ENCODE peak calls at places on chromosomes 12 and 14, in four cellular contexts. One of them, this sample, is unnamed.

GRCh38 chr12:15152456-15152855 is 68.8 kb downstream of the RERG start:
- DNase-seq in activated CD8-positive, alpha-beta T cell treated with anti-CD3 and anti-CD28 coated beads for 36 hours: no peak
- DNase-seq in uterus: peak
- DNase-seq in IMR-90: no peak
- DNase-seq in this sample: no peak

GRCh38 chr12:42469355-42470006 is 120.1 kb downstream of the PRICKLE1 start:
- DNase-seq in uterus: no peak
- DNase-seq in IMR-90: no peak
- DNase-seq in activated CD8-positive, alpha-beta T cell treated with anti-CD3 and anti-CD28 coated beads for 36 hours: peak
- DNase-seq in this sample: peak

GRCh38 chr12:131611416-131612091 is 99.3 kb upstream of the SFSWAP start:
- DNase-seq in uterus: no peak
- DNase-seq in IMR-90: no peak
- DNase-seq in activated CD8-positive, alpha-beta T cell treated with anti-CD3 and anti-CD28 coated beads for 36 hours: no peak
- DNase-seq in this sample: no peak

GRCh38 chr12:91274886-91275285 is 92.3 kb upstream of the DCN start:
- DNase-seq in uterus: peak
- DNase-seq in activated CD8-positive, alpha-beta T cell treated with anti-CD3 and anti-CD28 coated beads for 36 hours: no peak
- DNase-seq in IMR-90: peak
- DNase-seq in this sample: no peak

GRCh38 chr12:49887091-49887490 is 16.6 kb downstream of the FAIM2 start:
- DNase-seq in activated CD8-positive, alpha-beta T cell treated with anti-CD3 and anti-CD28 coated beads for 36 hours: no peak
- DNase-seq in IMR-90: no peak
- DNase-seq in uterus: no peak
- DNase-seq in this sample: no peak

GRCh38 chr14:50816419-50817047 is 14.4 kb downstream of the NIN start:
- DNase-seq in activated CD8-positive, alpha-beta T cell treated with anti-CD3 and anti-CD28 coated beads for 36 hours: no peak
- DNase-seq in IMR-90: peak
- DNase-seq in uterus: no peak
- DNase-seq in this sample: no peak

GRCh38 chr12:23611320-23611719 is 338.1 kb downstream of the SOX5 start:
- DNase-seq in uterus: no peak
- DNase-seq in IMR-90: peak
- DNase-seq in activated CD8-positive, alpha-beta T cell treated with anti-CD3 and anti-CD28 coated beads for 36 hours: no peak
- DNase-seq in this sample: no peak

GRCh38 chr12:6790496-6791150 is 1.3 kb downstream of the CD4 start:
- DNase-seq in IMR-90: no peak
- DNase-seq in activated CD8-positive, alpha-beta T cell treated with anti-CD3 and anti-CD28 coated beads for 36 hours: no peak
- DNase-seq in uterus: no peak
- DNase-seq in this sample: no peak

DNA sequence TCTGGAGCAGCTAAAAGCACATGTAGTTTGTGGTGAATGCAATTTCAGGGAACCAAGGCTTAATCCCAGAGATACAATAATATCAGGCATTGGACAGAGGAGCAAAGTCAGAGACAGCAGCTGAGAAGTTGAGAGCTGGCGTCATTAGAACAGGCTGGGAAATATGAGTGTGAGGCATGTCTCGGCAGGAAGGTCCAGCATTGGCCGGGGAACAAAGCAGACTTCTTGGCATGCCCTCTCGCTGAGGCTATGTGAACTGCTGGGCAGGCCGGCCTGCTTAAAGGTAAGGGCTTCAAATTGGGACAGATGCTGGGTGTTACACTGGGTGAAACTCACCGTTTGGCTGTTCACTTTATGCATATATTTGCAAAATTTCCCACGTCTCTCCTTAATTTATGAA is 125.4 kb downstream of the CAND1 start:
- DNase-seq in uterus: peak
- DNase-seq in IMR-90: peak
- DNase-seq in activated CD8-positive, alpha-beta T cell treated with anti-CD3 and anti-CD28 coated beads for 36 hours: no peak
- DNase-seq in this sample: no peak
- TF ChIP-seq CTCF in uterus: no peak
- TF ChIP-seq CTCF in IMR-90: peak
- TF ChIP-seq CTCF in activated CD8-positive, alpha-beta T cell treated with anti-CD3 and anti-CD28 coated beads for 36 hours: no peak
- TF ChIP-seq CTCF in this sample: no peak

GRCh38 chr12:30977124-30977523 is 50.6 kb downstream of the TSPAN11 start:
- DNase-seq in activated CD8-positive, alpha-beta T cell treated with anti-CD3 and anti-CD28 coated beads for 36 hours: no peak
- DNase-seq in uterus: no peak
- DNase-seq in IMR-90: no peak
- DNase-seq in this sample: no peak
- TF ChIP-seq CTCF in activated CD8-positive, alpha-beta T cell treated with anti-CD3 and anti-CD28 coated beads for 36 hours: no peak
- TF ChIP-seq CTCF in uterus: no peak
- TF ChIP-seq CTCF in IMR-90: no peak
- TF ChIP-seq CTCF in this sample: no peak

GRCh38 chr12:98955284-98955683 is 310.2 kb downstream of the APAF1 start:
- DNase-seq in IMR-90: peak
- DNase-seq in activated CD8-positive, alpha-beta T cell treated with anti-CD3 and anti-CD28 coated beads for 36 hours: peak
- DNase-seq in uterus: no peak
- DNase-seq in this sample: no peak
- TF ChIP-seq CTCF in IMR-90: peak
- TF ChIP-seq CTCF in activated CD8-positive, alpha-beta T cell treated with anti-CD3 and anti-CD28 coated beads for 36 hours: no peak
- TF ChIP-seq CTCF in uterus: no peak
- TF ChIP-seq CTCF in this sample: no peak

GRCh38 chr14:24817638-24818053 is 183.7 kb upstream of the GZMB start:
- DNase-seq in activated CD8-positive, alpha-beta T cell treated with anti-CD3 and anti-CD28 coated beads for 36 hours: no peak
- DNase-seq in IMR-90: peak
- DNase-seq in uterus: no peak
- DNase-seq in this sample: no peak
- TF ChIP-seq CTCF in activated CD8-positive, alpha-beta T cell treated with anti-CD3 and anti-CD28 coated beads for 36 hours: no peak
- TF ChIP-seq CTCF in IMR-90: peak
- TF ChIP-seq CTCF in uterus: peak
- TF ChIP-seq CTCF in this sample: no peak

GRCh38 chr14:74983343-74983742 is 19.4 kb upstream of the EIF2B2 start:
- DNase-seq in IMR-90: no peak
- DNase-seq in activated CD8-positive, alpha-beta T cell treated with anti-CD3 and anti-CD28 coated beads for 36 hours: no peak
- DNase-seq in uterus: no peak
- DNase-seq in this sample: no peak

GRCh38 chr14:74982661-74983060 is 20.1 kb upstream of the EIF2B2 start:
- DNase-seq in activated CD8-positive, alpha-beta T cell treated with anti-CD3 and anti-CD28 coated beads for 36 hours: no peak
- DNase-seq in IMR-90: no peak
- DNase-seq in uterus: no peak
- DNase-seq in this sample: no peak

GRCh38 chr14:74980398-74980745 is 22.3 kb upstream of the EIF2B2 start:
- DNase-seq in activated CD8-positive, alpha-beta T cell treated with anti-CD3 and anti-CD28 coated beads for 36 hours: no peak
- DNase-seq in IMR-90: no peak
- DNase-seq in uterus: no peak
- DNase-seq in this sample: no peak

GRCh38 chr14:74980746-74981661 is 21.7 kb upstream of the EIF2B2 start:
- DNase-seq in uterus: no peak
- DNase-seq in IMR-90: peak
- DNase-seq in activated CD8-positive, alpha-beta T cell treated with anti-CD3 and anti-CD28 coated beads for 36 hours: no peak
- DNase-seq in this sample: no peak

DNA sequence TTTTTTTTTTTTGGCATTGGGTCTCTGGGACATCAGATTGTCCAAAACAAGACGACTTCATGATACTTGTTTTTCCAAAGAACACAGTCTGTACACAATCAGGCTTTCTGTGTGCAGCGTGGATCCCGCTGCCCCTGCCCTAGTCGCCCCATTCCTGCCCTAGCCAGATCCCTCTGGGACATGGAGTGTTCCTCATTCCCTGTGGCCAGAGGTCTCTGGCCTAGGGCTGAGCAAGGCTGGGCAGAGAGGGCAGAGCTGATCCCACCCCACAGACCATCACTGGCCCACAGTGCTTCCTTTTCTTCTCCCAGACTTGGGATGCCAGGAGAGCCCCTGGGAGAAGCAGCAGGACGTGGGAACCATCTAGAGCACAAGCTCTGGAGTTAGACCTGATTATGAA is 20.9 kb upstream of the EIF2B2 start:
- DNase-seq in activated CD8-positive, alpha-beta T cell treated with anti-CD3 and anti-CD28 coated beads for 36 hours: no peak
- DNase-seq in IMR-90: no peak
- DNase-seq in uterus: no peak
- DNase-seq in this sample: no peak
- TF ChIP-seq CTCF in activated CD8-positive, alpha-beta T cell treated with anti-CD3 and anti-CD28 coated beads for 36 hours: no peak
- TF ChIP-seq CTCF in IMR-90: no peak
- TF ChIP-seq CTCF in uterus: no peak
- TF ChIP-seq CTCF in this sample: no peak

DNA sequence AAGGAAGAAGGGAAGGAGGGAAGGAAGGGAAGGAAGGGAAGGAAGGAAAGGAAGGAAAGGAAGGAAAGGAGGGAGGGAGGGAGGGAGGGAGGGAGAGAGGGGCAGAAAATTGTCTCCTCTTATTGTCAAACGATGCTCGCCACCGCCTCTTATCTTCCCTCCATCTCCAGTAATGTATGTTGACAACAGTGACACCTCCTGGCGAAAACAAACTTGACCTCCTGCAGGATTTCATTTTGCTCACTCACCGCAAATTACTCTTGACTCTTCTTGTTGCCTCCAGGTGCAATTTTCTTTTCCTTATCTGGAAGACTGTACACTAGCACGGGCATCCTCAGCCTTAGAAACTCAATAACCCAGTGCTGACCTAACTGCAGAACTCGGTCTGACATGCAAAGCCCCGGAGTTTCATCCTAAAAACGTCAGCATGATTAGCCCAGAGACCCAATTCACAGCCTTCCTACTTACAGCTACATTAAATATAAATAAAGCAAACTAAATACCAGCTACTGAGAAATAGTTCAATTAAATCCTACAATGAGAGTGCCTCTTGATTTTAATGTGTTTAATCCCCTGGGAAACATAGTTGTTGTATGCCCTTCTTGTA is 512.4 kb upstream of the TMPO start:
- DNase-seq in IMR-90: peak
- DNase-seq in activated CD8-positive, alpha-beta T cell treated with anti-CD3 and anti-CD28 coated beads for 36 hours: peak
- DNase-seq in uterus: no peak
- DNase-seq in this sample: no peak
- TF ChIP-seq CTCF in IMR-90: peak
- TF ChIP-seq CTCF in activated CD8-positive, alpha-beta T cell treated with anti-CD3 and anti-CD28 coated beads for 36 hours: peak
- TF ChIP-seq CTCF in uterus: no peak
- TF ChIP-seq CTCF in this sample: no peak

DNA sequence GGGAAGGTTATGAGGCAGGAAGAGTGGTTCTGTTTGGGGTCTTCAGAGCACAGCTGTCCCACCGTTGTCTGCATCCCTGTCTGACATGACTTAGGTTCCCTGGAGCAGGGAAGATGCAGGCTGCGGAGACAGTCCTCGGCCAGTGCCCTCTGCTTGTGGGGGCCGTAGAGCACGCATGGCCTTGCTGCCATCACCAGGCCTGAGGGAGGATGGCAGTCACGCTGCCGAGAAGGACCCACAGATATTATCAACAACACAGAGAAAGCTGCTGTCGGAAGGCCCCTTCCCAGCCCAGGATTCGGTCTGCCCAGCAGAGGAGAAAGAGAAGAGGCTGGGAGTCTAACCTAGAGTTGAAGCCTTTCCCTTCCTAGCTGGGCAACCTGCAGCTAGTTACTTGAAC is 35.0 kb downstream of the ERH start:
- DNase-seq in IMR-90: peak
- DNase-seq in uterus: no peak
- DNase-seq in activated CD8-positive, alpha-beta T cell treated with anti-CD3 and anti-CD28 coated beads for 36 hours: no peak
- DNase-seq in this sample: no peak
- TF ChIP-seq CTCF in IMR-90: peak
- TF ChIP-seq CTCF in uterus: peak
- TF ChIP-seq CTCF in activated CD8-positive, alpha-beta T cell treated with anti-CD3 and anti-CD28 coated beads for 36 hours: no peak
- TF ChIP-seq CTCF in this sample: no peak